ENCODE peak calls at places on chromosomes 5 and 9, in eight cellular contexts. O is left ventricle myocardium inferior, E is brain microvascular endothelial cell, N is BE2C, G is SK-N-SH, D is right lobe of liver, A is mucosa of descending colon, U is upper lobe of left lung. V is an unnamed sample. For H3K36me3, the result is how much of the 10 kb centered on the place peaks cover.

GRCh38 chr9:129038109-129038852 is 1.9 kb downstream of the MIGA2 start:
- DNase-seq in U (no peak), G (no peak), D (no peak), E (no peak), A (no peak), N (no peak), O (peak), V (no peak)

GRCh38 chr9:99294850-99295461 is 72.9 kb downstream of the SEC61B start:
- DNase-seq in O (no peak), E (no peak), A (no peak), G (no peak), N (no peak), U (no peak), D (no peak), V (no peak)

GRCh38 chr9:79120533-79121315 is 451.0 kb upstream of the TLE4 start:
- DNase-seq in O (no peak), N (no peak), E (no peak), A (no peak), U (no peak), D (no peak), G (no peak), V (no peak)

GRCh38 chr9:134191455-134192209 is 27.3 kb upstream of the RNU6ATAC start:
- DNase-seq in U (no peak), A (no peak), D (peak), O (no peak), E (no peak), G (peak), N (peak), V (no peak)

GRCh38 chr5:107743357-107744000 is 72.7 kb upstream of the EFNA5 start:
- DNase-seq in N (no peak), A (no peak), D (no peak), U (no peak), G (no peak), E (peak), O (no peak), V (peak)

GRCh38 chr9:108333406-108334031 is 522.3 kb downstream of the ACTL7B start:
- DNase-seq in G (no peak), N (no peak), A (no peak), O (no peak), U (no peak), E (no peak), D (no peak), V (no peak)

GRCh38 chr5:24535646-24536045 is 109.1 kb downstream of the CDH10 start:
- DNase-seq in E (no peak), A (no peak), G (no peak), O (no peak), U (no peak), N (peak), D (no peak), V (no peak)

GRCh38 chr9:77926314-77926959 is 105.2 kb downstream of the GNAQ start:
- DNase-seq in E (peak), D (no peak), O (no peak), G (no peak), A (no peak), N (no peak), U (no peak), V (peak)

GRCh38 chr9:23769307-23769935 is 56.6 kb downstream of the ELAVL2 start:
- DNase-seq in D (no peak), E (no peak), N (no peak), O (no peak), G (no peak), A (peak), U (no peak), V (peak)

GRCh38 chr9:68919666-68920065 is 94.2 kb downstream of the PRKACG start:
- DNase-seq in G (no peak), D (no peak), A (no peak), O (no peak), E (no peak), N (no peak), U (no peak), V (no peak)

GRCh38 chr5:1199649-1200494 is 1.5 kb upstream of the SLC6A19 start:
- DNase-seq in A (peak), G (no peak), D (no peak), E (no peak), N (peak), U (peak), O (no peak), V (no peak)

GRCh38 chr5:176533894-176534611 is 3.1 kb downstream of the RNF44 start:
- DNase-seq in U (no peak), D (peak), O (peak), E (no peak), N (no peak), A (peak), G (no peak), V (no peak)

GRCh38 chr9:97060796-97061195 is 21.9 kb upstream of the CTSV start:
- DNase-seq in O (no peak), E (no peak), N (no peak), U (no peak), A (no peak), G (no peak), D (no peak), V (no peak)

GRCh38 chr5:11191673-11192072 is 430.6 kb upstream of the DAP start:
- DNase-seq in U (no peak), D (no peak), A (no peak), G (no peak), E (no peak), O (no peak), N (no peak), V (no peak)

GRCh38 chr5:84344788-84345187 is 39.9 kb downstream of the EDIL3 start:
- DNase-seq in U (no peak), O (no peak), N (no peak), D (no peak), A (no peak), E (no peak), G (no peak), V (no peak)

GRCh38 chr5:172929371-172929838 is 29.8 kb upstream of the RPL26L1 start:
- DNase-seq in N (no peak), E (no peak), G (no peak), A (no peak), D (no peak), U (no peak), O (no peak), V (peak)
- TF ChIP-seq CTCF in N (no peak), E (no peak), G (peak), A (no peak), D (no peak), U (no peak), O (no peak), V (peak)

DNA sequence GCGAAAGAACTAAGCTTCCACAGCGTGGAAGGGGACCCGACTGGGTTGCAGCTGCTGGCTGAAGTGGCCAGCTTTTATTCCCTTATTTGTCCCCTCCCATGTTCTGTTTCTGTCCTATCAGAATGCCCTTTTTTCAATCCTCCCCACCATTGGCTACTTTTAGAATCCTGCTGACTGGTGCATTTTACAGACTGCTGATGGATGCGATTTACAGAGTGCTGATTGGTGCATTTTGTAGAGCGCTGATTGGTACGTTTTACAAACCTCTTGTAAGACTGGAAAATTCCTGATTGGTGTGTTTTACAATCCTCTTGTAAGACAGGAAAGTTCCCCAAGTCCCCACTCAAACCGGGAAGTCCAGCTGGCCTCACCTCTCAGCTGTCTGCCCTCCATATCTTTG is 50.7 kb downstream of the KLF9 start:
- DNase-seq in O (no peak), D (no peak), N (no peak), A (no peak), U (no peak), E (no peak), G (no peak), V (no peak)
- H3K4me3 ChIP-seq in O (no peak), D (no peak), N (no peak), A (no peak), U (no peak), E (no peak), G (no peak), V (no peak)

DNA sequence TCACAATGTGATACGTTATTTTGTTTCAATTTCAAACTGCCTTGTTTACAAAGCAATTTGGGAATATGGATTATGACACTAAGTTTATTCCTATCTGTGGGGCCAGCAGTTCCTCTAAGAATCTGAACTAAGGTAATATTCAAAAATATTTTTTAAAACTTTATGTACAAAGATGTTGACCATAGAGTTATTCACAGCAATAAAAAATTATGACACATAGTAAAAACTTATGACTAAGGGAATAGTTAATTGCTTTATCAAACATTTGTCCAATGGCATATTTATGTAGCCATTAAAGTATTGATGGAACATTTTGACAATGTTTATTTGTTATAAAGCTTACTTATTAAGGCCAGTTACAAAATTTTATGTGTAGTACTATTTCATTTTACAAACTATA is 73.4 kb upstream of the FREM1 start:
- DNase-seq in N (no peak), E (no peak), U (no peak), G (no peak), O (no peak), A (no peak), D (no peak), V (no peak)
- H3K36me3 ChIP-seq in N (under half), E (under half), U (under half), G (under half), O (under half), A (under half), D (under half), V (under half)

GRCh38 chr9:124014355-124015026 is 2.9 kb downstream of the LHX2 start:
- DNase-seq in N (no peak), U (no peak), G (no peak), A (no peak), D (no peak), E (no peak), O (no peak), V (no peak)

GRCh38 chr9:124013263-124014211 is 2.0 kb downstream of the LHX2 start:
- DNase-seq in U (peak), D (peak), O (no peak), E (no peak), A (no peak), N (no peak), G (no peak), V (no peak)

GRCh38 chr9:124015661-124016131 is 4.1 kb downstream of the LHX2 start:
- DNase-seq in G (no peak), E (no peak), A (no peak), N (no peak), D (no peak), O (no peak), U (peak), V (no peak)

GRCh38 chr9:124016152-124017063 is 4.8 kb downstream of the LHX2 start:
- DNase-seq in N (no peak), O (no peak), D (no peak), U (no peak), G (no peak), A (no peak), E (no peak), V (no peak)

DNA sequence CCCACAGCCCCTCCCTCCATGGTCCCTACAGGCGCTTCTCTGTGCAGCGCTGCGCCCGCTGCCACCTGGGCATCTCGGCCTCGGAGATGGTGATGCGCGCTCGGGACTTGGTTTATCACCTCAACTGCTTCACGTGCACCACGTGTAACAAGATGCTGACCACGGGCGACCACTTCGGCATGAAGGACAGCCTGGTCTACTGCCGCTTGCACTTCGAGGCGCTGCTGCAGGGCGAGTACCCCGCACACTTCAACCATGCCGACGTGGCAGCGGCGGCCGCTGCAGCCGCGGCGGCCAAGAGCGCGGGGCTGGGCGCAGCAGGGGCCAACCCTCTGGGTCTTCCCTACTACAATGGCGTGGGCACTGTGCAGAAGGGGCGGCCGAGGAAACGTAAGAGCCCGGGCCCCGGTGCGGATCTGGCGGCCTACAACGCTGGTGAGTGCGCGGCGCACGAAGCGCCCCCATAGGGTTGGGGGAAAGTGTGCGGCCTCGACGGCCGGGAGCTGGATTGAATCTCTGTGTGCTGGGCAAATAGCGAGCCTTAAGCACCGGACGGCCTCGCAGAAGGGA is 3.6 kb downstream of the LHX2 start:
- DNase-seq in D (no peak), G (peak), O (no peak), U (peak), E (no peak), A (no peak), N (no peak), V (no peak)
- TF ChIP-seq CTCF in D (no peak), G (no peak), O (no peak), U (no peak), E (no peak), A (no peak), N (no peak), V (no peak)

GRCh38 chr9:124415852-124416484 is 726 bp upstream of the PSMB7 start:
- DNase-seq in U (no peak), N (no peak), O (no peak), A (no peak), E (no peak), D (no peak), G (no peak), V (no peak)
- H3K4me3 ChIP-seq in U (peak), N (peak), O (peak), A (no peak), E (peak), D (no peak), G (peak), V (peak)

GRCh38 chr5:72850113-72850512 is 33.7 kb downstream of the TNPO1 start:
- DNase-seq in D (no peak), G (no peak), N (no peak), U (no peak), E (no peak), A (no peak), O (no peak), V (no peak)
- H3K36me3 ChIP-seq in D (under half), G (under half), N (under half), U (under half), E (under half), A (under half), O (under half), V (under half)

GRCh38 chr9:117218951-117219350 is 195.9 kb downstream of the ASTN2 start:
- DNase-seq in E (no peak), N (no peak), O (no peak), U (no peak), D (no peak), G (no peak), A (no peak), V (no peak)
- TF ChIP-seq CTCF in E (no peak), N (no peak), O (no peak), U (no peak), D (no peak), G (no peak), A (no peak), V (no peak)

DNA sequence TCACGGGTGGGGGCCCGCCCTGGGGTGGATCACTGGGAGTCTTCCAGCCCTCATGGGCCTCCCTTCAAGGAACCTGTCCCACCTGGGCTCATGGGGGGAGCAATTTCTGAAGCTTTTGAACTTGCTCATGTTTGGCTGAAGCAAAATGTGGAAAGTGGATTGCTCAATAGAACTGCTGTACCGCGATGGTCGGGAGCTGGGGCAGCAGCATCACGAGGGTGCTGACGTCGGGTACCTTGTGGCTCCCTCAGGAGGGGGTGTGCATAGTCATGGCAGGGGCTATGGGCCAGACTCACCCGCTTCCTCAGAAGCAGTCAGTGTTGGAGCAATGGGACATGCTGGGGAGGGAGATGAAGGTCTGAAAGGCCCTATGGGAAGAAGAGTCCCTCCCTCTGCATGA is 57.9 kb downstream of the PRRT1B start:
- DNase-seq in D (no peak), O (no peak), U (no peak), A (no peak), N (no peak), E (no peak), G (no peak), V (no peak)
- H3K4me3 ChIP-seq in D (no peak), O (no peak), U (no peak), A (no peak), N (no peak), E (no peak), G (no peak), V (no peak)

GRCh38 chr9:124857533-124858162 is 4.1 kb downstream of the RPL35 start:
- DNase-seq in E (no peak), G (no peak), A (no peak), D (no peak), U (peak), O (no peak), N (no peak), V (no peak)
- H3K36me3 ChIP-seq in E (half or more), G (under half), A (under half), D (under half), U (under half), O (under half), N (under half), V (under half)

V was measured in BJ.